ENCODE peak calls at places on chromosomes 7 and 10, in eight cellular contexts. C, Q, M, G, W, Y, I and O are unnamed samples.
A peak's percentile ranks its signal among the peaks of the same experiment; 100 is the strongest.

GRCh38 chr7:104137971-104138370 is 69.8 kb downstream of the ORC5 start:
- DNase-seq in G (no peak), Y (no peak), Q (no peak), C (no peak), W (no peak), M (no peak), I (no peak), O (no peak)

GRCh38 chr7:123355576-123356195 is 155.9 kb upstream of the SLC13A1 start:
- DNase-seq in W (no peak), Y (no peak), I (no peak), G (no peak), C (no peak), M (no peak), Q (no peak), O (no peak)

GRCh38 chr7:36021367-36021766 is 131.7 kb upstream of the EEPD1 start:
- DNase-seq in C (no peak), W (no peak), Q (no peak), G (no peak), Y (no peak), I (no peak), M (no peak), O (no peak)

GRCh38 chr10:75630746-75631145 is 199.3 kb downstream of the LRMDA start:
- DNase-seq in I (no peak), Y (no peak), Q (no peak), G (no peak), C (no peak), M (no peak), W (no peak), O (no peak)

GRCh38 chr10:68796609-68797008 is 30.7 kb upstream of the STOX1 start:
- DNase-seq in G (no peak), Y (no peak), Q (no peak), I (no peak), M (no peak), W (no peak), C (no peak), O (no peak)

GRCh38 chr7:20385121-20385520 is 54.4 kb downstream of the ITGB8 start:
- DNase-seq in W (no peak), I (no peak), Q (no peak), G (no peak), Y (no peak), C (no peak), M (no peak), O (no peak)

GRCh38 chr7:98878365-98879197 is at the start of gene TRRAP:
- DNase-seq in I (peak; percentile 98), Q (peak; percentile 61), C (no peak), Y (peak; percentile 85), M (peak; percentile 63), G (peak; percentile 41), W (no peak), O (peak; percentile 85)

GRCh38 chr10:47276576-47277351 is 23.2 kb upstream of the GDF10 start:
- DNase-seq in W (no peak), G (no peak), M (no peak), Y (no peak), I (no peak), Q (no peak), C (no peak), O (peak; percentile 34)

GRCh38 chr7:84549409-84549808 is 354.8 kb upstream of the SEMA3A start:
- DNase-seq in C (no peak), G (no peak), I (no peak), M (no peak), W (no peak), Y (no peak), Q (no peak), O (no peak)

GRCh38 chr7:1263391-1263951 is 30.8 kb downstream of the UNCX start:
- DNase-seq in Y (no peak), M (no peak), W (no peak), I (no peak), C (no peak), G (no peak), Q (no peak), O (no peak)

GRCh38 chr7:128035712-128036111 is 4.5 kb upstream of the LRRC4 start:
- DNase-seq in C (no peak), W (no peak), I (peak; percentile 74), M (no peak), G (no peak), Q (peak; percentile 23), Y (no peak), O (no peak)

GRCh38 chr7:99860281-99861127 is 16.3 kb downstream of the OR2AE1 start:
- DNase-seq in Y (no peak), W (no peak), I (no peak), Q (no peak), C (no peak), M (peak; percentile 54), G (peak; percentile 64), O (no peak)

GRCh38 chr10:47195274-47195885 is 104.6 kb upstream of the GDF10 start:
- DNase-seq in W (no peak), C (no peak), G (peak; percentile 15), Q (no peak), Y (no peak), M (no peak), I (no peak), O (no peak)

GRCh38 chr10:95604630-95605029 is 43.5 kb upstream of the SORBS1 start:
- DNase-seq in Q (no peak), W (no peak), G (no peak), I (no peak), Y (no peak), M (no peak), C (no peak), O (no peak)

GRCh38 chr10:95601116-95601719 is 40.0 kb upstream of the SORBS1 start:
- DNase-seq in Y (peak; percentile 26), W (peak; percentile 73), I (peak; percentile 80), Q (peak; percentile 62), C (peak; percentile 5), G (peak; percentile 78), M (peak; percentile 64), O (no peak)

GRCh38 chr10:95606922-95607321 is 45.8 kb upstream of the SORBS1 start:
- DNase-seq in G (no peak), I (no peak), C (no peak), Y (no peak), M (no peak), Q (no peak), W (no peak), O (no peak)

GRCh38 chr10:95602382-95602781 is 41.2 kb upstream of the SORBS1 start:
- DNase-seq in Q (no peak), C (no peak), W (no peak), G (no peak), Y (no peak), M (no peak), I (no peak), O (no peak)

DNA sequence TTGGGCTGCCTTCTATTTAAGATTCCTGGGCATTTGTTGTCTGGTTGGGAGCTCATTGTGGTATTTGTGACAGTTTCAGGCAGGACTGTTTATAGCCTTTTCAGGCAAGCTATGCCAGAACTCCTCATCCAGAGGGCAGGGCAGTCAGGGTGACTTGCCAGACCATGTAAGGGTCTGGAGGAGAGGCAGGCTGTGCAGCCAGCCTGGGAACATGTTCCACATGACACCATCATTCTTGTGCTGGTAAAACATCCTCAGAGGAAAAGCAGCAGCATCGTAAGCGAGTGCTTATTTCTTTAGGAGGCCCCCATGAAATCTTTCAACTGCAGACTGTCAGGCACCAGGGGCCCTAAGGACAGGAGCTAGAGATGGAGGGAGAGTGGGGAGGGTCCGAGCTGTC is 44.0 kb upstream of the SORBS1 start:
- DNase-seq in Q (no peak), M (no peak), G (peak; percentile 13), I (no peak), W (no peak), Y (no peak), C (no peak), O (no peak)
- TF ChIP-seq POLR2AphosphoS5 in Q (no peak), M (no peak), G (peak; percentile 55), I (no peak), W (no peak), Y (no peak), C (no peak), O (no peak)

DNA sequence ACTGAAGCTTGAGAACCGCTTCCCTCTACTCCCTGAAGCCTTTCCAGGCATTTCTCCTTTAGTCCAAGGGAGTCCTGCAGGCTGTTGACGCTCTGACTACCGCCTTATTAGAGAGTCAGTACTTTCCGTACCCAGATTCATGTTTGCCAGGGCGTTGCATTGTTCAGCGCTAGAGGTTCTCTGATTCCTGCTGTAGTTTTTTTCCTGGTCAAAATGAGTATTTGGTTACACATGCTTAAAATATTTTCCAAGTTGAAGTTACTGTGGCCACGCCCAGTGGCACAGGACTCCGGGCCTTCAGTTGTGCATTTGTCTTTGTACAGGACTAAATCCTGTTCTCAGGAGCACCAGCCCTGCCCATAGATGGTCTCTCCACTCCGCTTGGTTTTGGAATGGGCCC is 7.9 kb downstream of the MTURN start:
- DNase-seq in Y (no peak), M (no peak), W (no peak), C (no peak), I (no peak), Q (no peak), G (no peak), O (peak; percentile 76)
- TF ChIP-seq POLR2AphosphoS5 in Y (no peak), M (peak; percentile 50), W (no peak), C (no peak), I (no peak), Q (no peak), G (no peak), O (peak; percentile 13)

DNA sequence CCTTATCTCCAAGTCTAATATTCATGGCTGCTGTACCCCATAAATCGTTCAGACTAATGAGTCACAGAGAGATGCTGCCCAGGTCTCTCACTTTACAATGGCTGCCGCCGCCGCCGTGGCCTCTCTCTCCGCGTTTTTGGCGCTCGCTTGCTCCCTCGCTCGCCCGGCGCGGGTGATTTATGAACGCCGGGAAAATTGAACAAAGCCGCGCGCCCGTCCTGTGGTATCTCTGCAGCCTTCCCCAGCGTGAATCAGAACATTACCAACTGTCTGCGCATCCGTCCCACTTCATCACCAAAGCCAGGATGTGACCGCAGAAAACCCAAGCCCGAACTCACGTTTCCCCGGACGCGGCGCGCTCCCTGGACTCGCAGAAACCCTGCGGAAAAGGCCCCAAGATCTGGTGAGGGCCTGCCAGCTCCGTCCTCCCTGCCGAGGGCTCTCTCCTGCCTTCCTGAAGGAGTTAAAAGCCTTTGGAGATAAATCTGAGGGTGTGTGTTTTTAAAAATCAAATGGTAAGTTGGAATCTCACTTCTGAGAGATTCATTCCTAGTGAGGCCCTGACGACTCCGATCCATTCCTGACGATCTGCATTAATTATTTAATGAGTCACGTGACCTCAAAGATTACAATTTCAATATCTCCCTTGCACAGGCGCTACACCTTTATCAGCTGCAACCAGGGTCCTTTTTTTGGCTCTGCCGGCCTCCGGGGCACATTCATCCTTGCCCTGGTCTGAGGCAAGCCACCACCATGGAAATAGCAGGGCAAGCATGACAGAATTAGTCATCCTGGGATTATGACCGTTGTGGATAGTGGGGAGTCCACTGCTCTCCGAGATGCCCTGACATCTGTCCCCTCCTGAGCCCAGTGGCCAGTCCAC is 6.2 kb downstream of the HOXA4 start:
- DNase-seq in Q (no peak), G (no peak), I (no peak), M (no peak), C (no peak), Y (no peak), W (no peak), O (no peak)
- TF ChIP-seq POLR2AphosphoS5 in Q (no peak), G (no peak), I (no peak), M (no peak), C (no peak), Y (no peak), W (no peak), O (no peak)

DNA sequence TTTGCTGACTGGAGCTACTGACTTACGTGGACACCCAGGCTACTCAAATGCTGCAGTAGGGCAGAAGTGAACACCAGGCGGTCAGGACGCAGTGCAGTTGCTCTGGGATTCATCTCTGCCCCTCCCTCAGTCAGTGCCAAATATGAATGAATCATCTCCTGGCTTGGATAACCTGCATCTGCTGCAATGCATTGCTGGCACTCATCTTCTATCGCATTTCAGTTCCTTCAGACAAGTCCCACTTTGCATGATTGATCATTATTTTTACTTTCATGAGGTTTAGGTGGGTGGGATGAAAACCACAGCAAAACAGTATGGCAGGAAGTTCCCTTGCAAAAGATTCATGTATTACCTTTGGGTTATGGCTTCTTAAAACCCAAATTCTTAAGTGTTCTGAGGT is 224.6 kb upstream of the NRP1 start:
- DNase-seq in I (peak; percentile 14), G (no peak), Q (no peak), W (no peak), Y (no peak), C (no peak), M (no peak), O (no peak)
- TF ChIP-seq POLR2AphosphoS5 in I (peak; percentile 31), G (no peak), Q (no peak), W (no peak), Y (no peak), C (no peak), M (no peak), O (no peak)